ENCODE peak calls at places on chromosomes 12 and 14, in nine cellular contexts. One of them, this sample, is unnamed.
A peak's percentile ranks its signal among the peaks of the same experiment; 100 is the strongest.

GRCh38 chr14:29814153-29815057 is 113.2 kb downstream of the PRKD1 start:
- DNase-seq in upper lobe of left lung: peak; percentile 25
- DNase-seq in K562: no peak
- DNase-seq in stomach: peak; percentile 79
- DNase-seq in suprapubic skin: no peak
- DNase-seq in transverse colon: peak; percentile 10
- DNase-seq in HepG2: no peak
- DNase-seq in H1: no peak
- DNase-seq in SK-N-SH: no peak
- DNase-seq in this sample: peak; percentile 80

GRCh38 chr14:62133776-62134175 is 371.6 kb downstream of the SNAPC1 start:
- DNase-seq in upper lobe of left lung: no peak
- DNase-seq in K562: no peak
- DNase-seq in stomach: no peak
- DNase-seq in suprapubic skin: no peak
- DNase-seq in transverse colon: no peak
- DNase-seq in HepG2: no peak
- DNase-seq in H1: no peak
- DNase-seq in SK-N-SH: no peak
- DNase-seq in this sample: no peak

GRCh38 chr12:117125275-117125613 is 26.0 kb upstream of the TESC start:
- DNase-seq in upper lobe of left lung: no peak
- DNase-seq in K562: no peak
- DNase-seq in stomach: no peak
- DNase-seq in suprapubic skin: no peak
- DNase-seq in transverse colon: no peak
- DNase-seq in HepG2: no peak
- DNase-seq in H1: no peak
- DNase-seq in SK-N-SH: peak; percentile 45
- DNase-seq in this sample: no peak

GRCh38 chr12:70664463-70664862 is 27.2 kb upstream of the PTPRB start:
- DNase-seq in upper lobe of left lung: no peak
- DNase-seq in K562: peak; percentile 43
- DNase-seq in stomach: no peak
- DNase-seq in suprapubic skin: no peak
- DNase-seq in transverse colon: no peak
- DNase-seq in HepG2: no peak
- DNase-seq in H1: no peak
- DNase-seq in SK-N-SH: peak; percentile 6
- DNase-seq in this sample: no peak

GRCh38 chr14:101020971-101021370 is 117.4 kb upstream of the RTL1 start:
- DNase-seq in upper lobe of left lung: peak; percentile 10
- DNase-seq in K562: no peak
- DNase-seq in stomach: peak; percentile 10
- DNase-seq in suprapubic skin: no peak
- DNase-seq in transverse colon: peak; percentile 5
- DNase-seq in HepG2: no peak
- DNase-seq in H1: peak; percentile 17
- DNase-seq in SK-N-SH: no peak
- DNase-seq in this sample: peak; percentile 50

GRCh38 chr12:130013771-130014484 is 110.1 kb upstream of the TMEM132D start:
- DNase-seq in upper lobe of left lung: no peak
- DNase-seq in K562: peak; percentile 72
- DNase-seq in stomach: peak; percentile 40
- DNase-seq in suprapubic skin: no peak
- DNase-seq in transverse colon: peak; percentile 35
- DNase-seq in HepG2: peak; percentile 26
- DNase-seq in H1: peak; percentile 87
- DNase-seq in SK-N-SH: peak; percentile 89
- DNase-seq in this sample: no peak

GRCh38 chr14:36553650-36554260 is 28.7 kb downstream of the NKX2-8 start:
- DNase-seq in upper lobe of left lung: no peak
- DNase-seq in K562: peak; percentile 36
- DNase-seq in stomach: no peak
- DNase-seq in suprapubic skin: no peak
- DNase-seq in transverse colon: no peak
- DNase-seq in HepG2: peak; percentile 65
- DNase-seq in H1: no peak
- DNase-seq in SK-N-SH: peak; percentile 45
- DNase-seq in this sample: no peak

GRCh38 chr12:43329381-43329780 is 222.6 kb downstream of the ADAMTS20 start:
- DNase-seq in upper lobe of left lung: no peak
- DNase-seq in K562: no peak
- DNase-seq in stomach: no peak
- DNase-seq in suprapubic skin: no peak
- DNase-seq in transverse colon: no peak
- DNase-seq in HepG2: no peak
- DNase-seq in H1: no peak
- DNase-seq in SK-N-SH: no peak
- DNase-seq in this sample: no peak

GRCh38 chr12:38465020-38465419 is 148.4 kb downstream of the ALG10B start:
- DNase-seq in upper lobe of left lung: no peak
- DNase-seq in K562: no peak
- DNase-seq in stomach: no peak
- DNase-seq in suprapubic skin: no peak
- DNase-seq in transverse colon: no peak
- DNase-seq in HepG2: no peak
- DNase-seq in H1: no peak
- DNase-seq in SK-N-SH: no peak
- DNase-seq in this sample: no peak

GRCh38 chr14:71454010-71454409 is 478.2 kb upstream of the RGS6 start:
- DNase-seq in upper lobe of left lung: no peak
- DNase-seq in K562: no peak
- DNase-seq in stomach: no peak
- DNase-seq in suprapubic skin: no peak
- DNase-seq in transverse colon: no peak
- DNase-seq in HepG2: no peak
- DNase-seq in H1: no peak
- DNase-seq in SK-N-SH: no peak
- DNase-seq in this sample: no peak

GRCh38 chr14:61695695-61696527 is 598 bp downstream of the HIF1A start:
- DNase-seq in upper lobe of left lung: peak; percentile 72
- DNase-seq in K562: peak; percentile 42
- DNase-seq in stomach: peak; percentile 53
- DNase-seq in suprapubic skin: peak; percentile 76
- DNase-seq in transverse colon: peak; percentile 58
- DNase-seq in HepG2: peak; percentile 45
- DNase-seq in H1: peak; percentile 82
- DNase-seq in SK-N-SH: peak; percentile 79
- DNase-seq in this sample: peak; percentile 80

GRCh38 chr12:6952121-6952859 is 1.1 kb downstream of the PTPN6 start:
- DNase-seq in upper lobe of left lung: no peak
- DNase-seq in K562: no peak
- DNase-seq in stomach: no peak
- DNase-seq in suprapubic skin: no peak
- DNase-seq in transverse colon: no peak
- DNase-seq in HepG2: no peak
- DNase-seq in H1: no peak
- DNase-seq in SK-N-SH: peak; percentile 17
- DNase-seq in this sample: peak; percentile 61
- TF ChIP-seq POLR2AphosphoS5 in upper lobe of left lung: no peak
- TF ChIP-seq POLR2AphosphoS5 in K562: no peak
- TF ChIP-seq POLR2AphosphoS5 in stomach: no peak
- TF ChIP-seq POLR2AphosphoS5 in suprapubic skin: no peak
- TF ChIP-seq POLR2AphosphoS5 in transverse colon: no peak
- TF ChIP-seq POLR2AphosphoS5 in HepG2: no peak
- TF ChIP-seq POLR2AphosphoS5 in H1: no peak
- TF ChIP-seq POLR2AphosphoS5 in SK-N-SH: no peak
- TF ChIP-seq POLR2AphosphoS5 in this sample: no peak

DNA sequence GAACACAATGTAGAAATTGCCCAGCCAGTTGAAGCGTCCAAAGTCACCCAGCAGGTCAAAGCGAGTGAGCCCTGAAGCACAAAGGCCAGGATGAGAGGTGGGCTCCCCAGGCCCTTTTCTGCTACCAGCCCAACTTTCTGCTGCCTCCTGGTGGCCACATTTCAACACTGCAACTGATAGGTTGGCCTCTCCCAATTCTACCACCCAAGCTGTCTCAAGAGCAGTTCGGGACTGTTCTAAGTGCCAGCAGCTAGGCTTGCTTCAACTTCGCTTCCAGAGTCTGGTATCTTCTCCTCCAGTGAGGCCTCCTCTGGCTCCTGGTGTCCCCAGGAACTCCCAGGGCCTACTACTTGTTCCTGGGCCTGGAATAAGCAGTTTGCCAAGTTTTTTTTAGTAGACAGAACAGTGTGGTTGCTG is 3.4 kb upstream of the DHH start:
- DNase-seq in upper lobe of left lung: peak; percentile 42
- DNase-seq in K562: peak; percentile 75
- DNase-seq in stomach: peak; percentile 61
- DNase-seq in suprapubic skin: no peak
- DNase-seq in transverse colon: peak; percentile 54
- DNase-seq in HepG2: peak; percentile 28
- DNase-seq in H1: peak; percentile 88
- DNase-seq in SK-N-SH: peak; percentile 78
- DNase-seq in this sample: no peak
- TF ChIP-seq EP300 in upper lobe of left lung: no peak
- TF ChIP-seq EP300 in K562: no peak
- TF ChIP-seq EP300 in stomach: no peak
- TF ChIP-seq EP300 in suprapubic skin: no peak
- TF ChIP-seq EP300 in transverse colon: no peak
- TF ChIP-seq EP300 in HepG2: no peak
- TF ChIP-seq EP300 in H1: no peak
- TF ChIP-seq EP300 in SK-N-SH: no peak
- TF ChIP-seq EP300 in this sample: no peak

DNA sequence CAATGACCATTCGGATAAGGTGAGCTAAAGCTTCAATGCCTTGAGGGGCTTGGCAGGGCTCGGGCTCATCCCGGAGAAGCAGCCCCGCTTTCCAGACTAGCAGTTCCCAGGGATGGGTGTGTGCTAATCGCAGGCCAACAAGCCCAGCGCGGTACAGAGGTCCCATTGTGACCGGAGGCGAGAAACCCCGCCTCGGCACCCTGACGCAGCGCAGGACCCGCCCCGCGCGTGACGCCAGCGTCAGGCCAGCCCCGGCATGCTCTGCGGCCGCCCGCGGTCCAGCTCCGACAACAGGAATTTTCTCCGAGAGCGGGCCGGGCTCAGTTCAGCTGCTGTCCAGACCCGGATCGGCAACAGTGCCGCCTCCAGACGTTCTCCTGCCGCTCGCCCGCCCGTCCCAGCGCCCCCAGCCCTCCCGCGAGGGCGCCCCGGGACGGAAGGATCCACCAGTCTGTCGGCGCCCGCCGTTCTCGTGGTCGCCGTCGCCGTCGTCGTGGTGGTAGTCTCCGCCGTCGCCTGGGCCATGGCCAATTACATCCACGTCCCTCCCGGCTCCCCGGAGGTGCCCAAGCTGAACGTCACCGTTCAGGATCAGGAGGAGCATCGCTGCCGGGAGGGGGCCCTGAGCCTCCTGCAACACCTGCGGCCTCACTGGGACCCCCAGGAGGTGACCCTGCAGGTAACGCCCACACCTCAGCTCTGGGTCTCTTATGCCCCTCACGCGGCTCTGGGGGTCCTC is at the start of gene ETNK1:
- DNase-seq in upper lobe of left lung: peak; percentile 98
- DNase-seq in K562: peak; percentile 86
- DNase-seq in stomach: peak; percentile 97
- DNase-seq in suprapubic skin: peak; percentile 96
- DNase-seq in transverse colon: peak; percentile 97
- DNase-seq in HepG2: peak; percentile 89
- DNase-seq in H1: peak; percentile 94
- DNase-seq in SK-N-SH: peak; percentile 91
- DNase-seq in this sample: peak; percentile 97
- TF ChIP-seq CTCF in upper lobe of left lung: no peak
- TF ChIP-seq CTCF in K562: no peak
- TF ChIP-seq CTCF in stomach: no peak
- TF ChIP-seq CTCF in suprapubic skin: no peak
- TF ChIP-seq CTCF in transverse colon: no peak
- TF ChIP-seq CTCF in HepG2: no peak
- TF ChIP-seq CTCF in H1: no peak
- TF ChIP-seq CTCF in SK-N-SH: no peak
- TF ChIP-seq CTCF in this sample: no peak

GRCh38 chr12:49703647-49704137 is 3.5 kb downstream of the FMNL3 start:
- DNase-seq in upper lobe of left lung: peak; percentile 27
- DNase-seq in K562: no peak
- DNase-seq in stomach: no peak
- DNase-seq in suprapubic skin: no peak
- DNase-seq in transverse colon: peak; percentile 8
- DNase-seq in HepG2: no peak
- DNase-seq in H1: no peak
- DNase-seq in SK-N-SH: no peak
- DNase-seq in this sample: no peak
- TF ChIP-seq POLR2AphosphoS5 in upper lobe of left lung: no peak
- TF ChIP-seq POLR2AphosphoS5 in K562: no peak
- TF ChIP-seq POLR2AphosphoS5 in stomach: no peak
- TF ChIP-seq POLR2AphosphoS5 in suprapubic skin: no peak
- TF ChIP-seq POLR2AphosphoS5 in transverse colon: no peak
- TF ChIP-seq POLR2AphosphoS5 in HepG2: no peak
- TF ChIP-seq POLR2AphosphoS5 in H1: no peak
- TF ChIP-seq POLR2AphosphoS5 in SK-N-SH: no peak
- TF ChIP-seq POLR2AphosphoS5 in this sample: no peak

GRCh38 chr12:1532367-1532752 is 62.0 kb downstream of the FBXL14 start:
- DNase-seq in upper lobe of left lung: no peak
- DNase-seq in K562: no peak
- DNase-seq in stomach: no peak
- DNase-seq in suprapubic skin: no peak
- DNase-seq in transverse colon: no peak
- DNase-seq in HepG2: no peak
- DNase-seq in H1: no peak
- DNase-seq in SK-N-SH: no peak
- DNase-seq in this sample: no peak

GRCh38 chr12:1534708-1535107 is 59.7 kb downstream of the FBXL14 start:
- DNase-seq in upper lobe of left lung: no peak
- DNase-seq in K562: no peak
- DNase-seq in stomach: no peak
- DNase-seq in suprapubic skin: no peak
- DNase-seq in transverse colon: peak; percentile 30
- DNase-seq in HepG2: no peak
- DNase-seq in H1: no peak
- DNase-seq in SK-N-SH: no peak
- DNase-seq in this sample: no peak

GRCh38 chr12:1533205-1533601 is 61.2 kb downstream of the FBXL14 start:
- DNase-seq in upper lobe of left lung: no peak
- DNase-seq in K562: peak; percentile 45
- DNase-seq in stomach: no peak
- DNase-seq in suprapubic skin: no peak
- DNase-seq in transverse colon: no peak
- DNase-seq in HepG2: no peak
- DNase-seq in H1: no peak
- DNase-seq in SK-N-SH: peak; percentile 49
- DNase-seq in this sample: no peak

GRCh38 chr12:1532796-1533195 is 61.6 kb downstream of the FBXL14 start:
- DNase-seq in upper lobe of left lung: no peak
- DNase-seq in K562: no peak
- DNase-seq in stomach: no peak
- DNase-seq in suprapubic skin: no peak
- DNase-seq in transverse colon: no peak
- DNase-seq in HepG2: no peak
- DNase-seq in H1: no peak
- DNase-seq in SK-N-SH: no peak
- DNase-seq in this sample: no peak

GRCh38 chr12:1533602-1534304 is 60.6 kb downstream of the FBXL14 start:
- DNase-seq in upper lobe of left lung: no peak
- DNase-seq in K562: peak; percentile 21
- DNase-seq in stomach: no peak
- DNase-seq in suprapubic skin: no peak
- DNase-seq in transverse colon: peak; percentile 47
- DNase-seq in HepG2: no peak
- DNase-seq in H1: no peak
- DNase-seq in SK-N-SH: no peak
- DNase-seq in this sample: no peak
- TF ChIP-seq EP300 in upper lobe of left lung: no peak
- TF ChIP-seq EP300 in K562: no peak
- TF ChIP-seq EP300 in stomach: no peak
- TF ChIP-seq EP300 in suprapubic skin: no peak
- TF ChIP-seq EP300 in transverse colon: no peak
- TF ChIP-seq EP300 in HepG2: no peak
- TF ChIP-seq EP300 in H1: no peak
- TF ChIP-seq EP300 in SK-N-SH: no peak
- TF ChIP-seq EP300 in this sample: no peak

This sample was measured in sigmoid colon.